ENCODE peak calls at places on chromosomes 16 and 17, in five cellular contexts. One of them, this sample, is unnamed.

GRCh38 chr17:8341456-8341855 is 1.8 kb downstream of the ODF4 start:
- DNase-seq in body of pancreas: no peak
- DNase-seq in stimulated activated CD8-positive, alpha-beta memory T cell treated with anti-CD3 and anti-CD28 coated beads, Interleukin-12 subunit alpha, Interleukin-12 subunit beta, amount 100 ng/mL, for 1 hour: no peak
- DNase-seq in Panc1: no peak
- DNase-seq in left ventricle myocardium inferior: no peak
- DNase-seq in this sample: peak

GRCh38 chr16:67961551-67961957 is 6.9 kb downstream of the SLC12A4 start:
- DNase-seq in body of pancreas: peak
- DNase-seq in stimulated activated CD8-positive, alpha-beta memory T cell treated with anti-CD3 and anti-CD28 coated beads, Interleukin-12 subunit alpha, Interleukin-12 subunit beta, amount 100 ng/mL, for 1 hour: no peak
- DNase-seq in Panc1: no peak
- DNase-seq in left ventricle myocardium inferior: no peak
- DNase-seq in this sample: peak

GRCh38 chr17:44187131-44187899 is 543 bp downstream of the TMUB2 start:
- DNase-seq in body of pancreas: no peak
- DNase-seq in stimulated activated CD8-positive, alpha-beta memory T cell treated with anti-CD3 and anti-CD28 coated beads, Interleukin-12 subunit alpha, Interleukin-12 subunit beta, amount 100 ng/mL, for 1 hour: no peak
- DNase-seq in Panc1: no peak
- DNase-seq in left ventricle myocardium inferior: no peak
- DNase-seq in this sample: peak

GRCh38 chr16:14564881-14565687 is 65.0 kb downstream of the PARN start:
- DNase-seq in body of pancreas: no peak
- DNase-seq in stimulated activated CD8-positive, alpha-beta memory T cell treated with anti-CD3 and anti-CD28 coated beads, Interleukin-12 subunit alpha, Interleukin-12 subunit beta, amount 100 ng/mL, for 1 hour: no peak
- DNase-seq in Panc1: no peak
- DNase-seq in left ventricle myocardium inferior: no peak
- DNase-seq in this sample: no peak

GRCh38 chr17:18928726-18929125 is 23.2 kb upstream of the SLC5A10 start:
- DNase-seq in body of pancreas: no peak
- DNase-seq in stimulated activated CD8-positive, alpha-beta memory T cell treated with anti-CD3 and anti-CD28 coated beads, Interleukin-12 subunit alpha, Interleukin-12 subunit beta, amount 100 ng/mL, for 1 hour: no peak
- DNase-seq in Panc1: no peak
- DNase-seq in left ventricle myocardium inferior: no peak
- DNase-seq in this sample: no peak

GRCh38 chr17:78802459-78802858 is 20.4 kb upstream of the CYTH1 start:
- DNase-seq in body of pancreas: no peak
- DNase-seq in stimulated activated CD8-positive, alpha-beta memory T cell treated with anti-CD3 and anti-CD28 coated beads, Interleukin-12 subunit alpha, Interleukin-12 subunit beta, amount 100 ng/mL, for 1 hour: no peak
- DNase-seq in Panc1: no peak
- DNase-seq in left ventricle myocardium inferior: no peak
- DNase-seq in this sample: no peak

GRCh38 chr16:84194470-84195200 is 3.7 kb downstream of the ADAD2 start:
- DNase-seq in body of pancreas: no peak
- DNase-seq in stimulated activated CD8-positive, alpha-beta memory T cell treated with anti-CD3 and anti-CD28 coated beads, Interleukin-12 subunit alpha, Interleukin-12 subunit beta, amount 100 ng/mL, for 1 hour: no peak
- DNase-seq in Panc1: no peak
- DNase-seq in left ventricle myocardium inferior: no peak
- DNase-seq in this sample: no peak

GRCh38 chr17:32929288-32929574 is 1.3 kb downstream of the TMEM98 start:
- DNase-seq in body of pancreas: no peak
- DNase-seq in stimulated activated CD8-positive, alpha-beta memory T cell treated with anti-CD3 and anti-CD28 coated beads, Interleukin-12 subunit alpha, Interleukin-12 subunit beta, amount 100 ng/mL, for 1 hour: no peak
- DNase-seq in Panc1: no peak
- DNase-seq in left ventricle myocardium inferior: no peak
- DNase-seq in this sample: no peak

GRCh38 chr16:2782583-2783351 is 4.6 kb downstream of the PRSS33 start:
- DNase-seq in body of pancreas: no peak
- DNase-seq in stimulated activated CD8-positive, alpha-beta memory T cell treated with anti-CD3 and anti-CD28 coated beads, Interleukin-12 subunit alpha, Interleukin-12 subunit beta, amount 100 ng/mL, for 1 hour: no peak
- DNase-seq in Panc1: no peak
- DNase-seq in left ventricle myocardium inferior: no peak
- DNase-seq in this sample: no peak

GRCh38 chr16:49158029-49158642 is 123.5 kb downstream of the CBLN1 start:
- DNase-seq in body of pancreas: peak
- DNase-seq in stimulated activated CD8-positive, alpha-beta memory T cell treated with anti-CD3 and anti-CD28 coated beads, Interleukin-12 subunit alpha, Interleukin-12 subunit beta, amount 100 ng/mL, for 1 hour: no peak
- DNase-seq in Panc1: no peak
- DNase-seq in left ventricle myocardium inferior: peak
- DNase-seq in this sample: peak

GRCh38 chr17:42484304-42484703 is 25.6 kb downstream of the ATP6V0A1 start:
- DNase-seq in body of pancreas: peak
- DNase-seq in stimulated activated CD8-positive, alpha-beta memory T cell treated with anti-CD3 and anti-CD28 coated beads, Interleukin-12 subunit alpha, Interleukin-12 subunit beta, amount 100 ng/mL, for 1 hour: peak
- DNase-seq in Panc1: no peak
- DNase-seq in left ventricle myocardium inferior: no peak
- DNase-seq in this sample: no peak

GRCh38 chr16:28298511-28298878 is 6.2 kb downstream of the SBK1 start:
- DNase-seq in body of pancreas: no peak
- DNase-seq in stimulated activated CD8-positive, alpha-beta memory T cell treated with anti-CD3 and anti-CD28 coated beads, Interleukin-12 subunit alpha, Interleukin-12 subunit beta, amount 100 ng/mL, for 1 hour: no peak
- DNase-seq in Panc1: no peak
- DNase-seq in left ventricle myocardium inferior: no peak
- DNase-seq in this sample: no peak

GRCh38 chr17:21271767-21272166 is 12.7 kb upstream of the MAP2K3 start:
- DNase-seq in body of pancreas: no peak
- DNase-seq in stimulated activated CD8-positive, alpha-beta memory T cell treated with anti-CD3 and anti-CD28 coated beads, Interleukin-12 subunit alpha, Interleukin-12 subunit beta, amount 100 ng/mL, for 1 hour: no peak
- DNase-seq in Panc1: no peak
- DNase-seq in left ventricle myocardium inferior: no peak
- DNase-seq in this sample: no peak

GRCh38 chr17:4199818-4200402 is 56.9 kb downstream of the CYB5D2 start:
- DNase-seq in body of pancreas: no peak
- DNase-seq in stimulated activated CD8-positive, alpha-beta memory T cell treated with anti-CD3 and anti-CD28 coated beads, Interleukin-12 subunit alpha, Interleukin-12 subunit beta, amount 100 ng/mL, for 1 hour: peak
- DNase-seq in Panc1: peak
- DNase-seq in left ventricle myocardium inferior: no peak
- DNase-seq in this sample: peak

GRCh38 chr17:1367351-1367745 is 32.7 kb downstream of the YWHAE start:
- DNase-seq in body of pancreas: no peak
- DNase-seq in stimulated activated CD8-positive, alpha-beta memory T cell treated with anti-CD3 and anti-CD28 coated beads, Interleukin-12 subunit alpha, Interleukin-12 subunit beta, amount 100 ng/mL, for 1 hour: no peak
- DNase-seq in Panc1: no peak
- DNase-seq in left ventricle myocardium inferior: no peak
- DNase-seq in this sample: no peak

GRCh38 chr17:77042688-77043330 is 98.0 kb upstream of the SEC14L1 start:
- DNase-seq in body of pancreas: no peak
- DNase-seq in stimulated activated CD8-positive, alpha-beta memory T cell treated with anti-CD3 and anti-CD28 coated beads, Interleukin-12 subunit alpha, Interleukin-12 subunit beta, amount 100 ng/mL, for 1 hour: no peak
- DNase-seq in Panc1: no peak
- DNase-seq in left ventricle myocardium inferior: no peak
- DNase-seq in this sample: no peak

GRCh38 chr17:78852709-78853111 is 12.1 kb upstream of the USP36 start:
- DNase-seq in body of pancreas: no peak
- DNase-seq in stimulated activated CD8-positive, alpha-beta memory T cell treated with anti-CD3 and anti-CD28 coated beads, Interleukin-12 subunit alpha, Interleukin-12 subunit beta, amount 100 ng/mL, for 1 hour: no peak
- DNase-seq in Panc1: no peak
- DNase-seq in left ventricle myocardium inferior: no peak
- DNase-seq in this sample: no peak